ENCODE peak calls at places on chromosomes 11 and 22, in seven cellular contexts. A is psoas muscle, G is choroid plexus epithelial cell, J is endothelial cell, R is RWPE2, S is AG04450, B is neural progenitor cell. X is an unnamed sample.

GRCh38 chr11:63536669-63537292 is at the start of gene PLAAT4:
- DNase-seq in A (no peak), G (peak; percentile 88), J (no peak), R (no peak), S (no peak), B (no peak), X (no peak)

GRCh38 chr11:94785509-94785908 is 17.4 kb downstream of the AMOTL1 start:
- DNase-seq in A (no peak), G (no peak), J (no peak), R (no peak), S (no peak), B (peak; percentile 28), X (no peak)

GRCh38 chr11:63745304-63746170 is 23.0 kb downstream of the ZFTA start:
- DNase-seq in A (no peak), G (no peak), J (no peak), R (no peak), S (no peak), B (no peak), X (no peak)

GRCh38 chr11:1880746-1881441 is 10.8 kb downstream of the PRR33 start:
- DNase-seq in A (no peak), G (no peak), J (no peak), R (peak; percentile 23), S (no peak), B (no peak), X (peak; percentile 87)

GRCh38 chr11:35337136-35337918 is 82.0 kb downstream of the SLC1A2 start:
- DNase-seq in A (no peak), G (peak; percentile 98), J (no peak), R (peak; percentile 59), S (peak; percentile 94), B (no peak), X (no peak)

GRCh38 chr11:128716231-128716630 is 22.4 kb downstream of the FLI1 start:
- DNase-seq in A (no peak), G (peak; percentile 49), J (no peak), R (no peak), S (no peak), B (no peak), X (no peak)

GRCh38 chr11:103295704-103296103 is 186.5 kb downstream of the DYNC2H1 start:
- DNase-seq in A (no peak), G (peak; percentile 10), J (no peak), R (no peak), S (no peak), B (peak; percentile 3), X (no peak)

GRCh38 chr22:35310556-35311550 is 11.2 kb downstream of the TOM1 start:
- DNase-seq in A (no peak), G (peak; percentile 6), J (no peak), R (no peak), S (no peak), B (peak; percentile 25), X (no peak)

GRCh38 chr11:124200671-124201070 is 17.5 kb downstream of the OR10D3 start:
- DNase-seq in A (no peak), G (no peak), J (no peak), R (no peak), S (no peak), B (no peak), X (no peak)

GRCh38 chr11:12091957-12092558 is 18.3 kb upstream of the MICAL2 start:
- DNase-seq in A (no peak), G (peak; percentile 67), J (no peak), R (no peak), S (no peak), B (peak; percentile 30), X (no peak)

GRCh38 chr11:134975866-134976265 is 563.8 kb upstream of the B3GAT1 start:
- DNase-seq in A (no peak), G (no peak), J (no peak), R (no peak), S (no peak), B (no peak), X (no peak)

GRCh38 chr11:71343828-71344400 is 91.5 kb upstream of the SHANK2 start:
- DNase-seq in A (no peak), G (no peak), J (no peak), R (no peak), S (no peak), B (no peak), X (no peak)

GRCh38 chr11:128488471-128488870 is 98.9 kb downstream of the ETS1 start:
- DNase-seq in A (no peak), G (peak; percentile 92), J (no peak), R (no peak), S (peak; percentile 81), B (no peak), X (no peak)

GRCh38 chr22:47154621-47155081 is 392.2 kb downstream of the TBC1D22A start:
- DNase-seq in A (peak; percentile 65), G (peak; percentile 20), J (no peak), R (no peak), S (peak; percentile 38), B (no peak), X (no peak)

GRCh38 chr11:84384637-84385227 is 1098.6 kb upstream of the CCDC90B start:
- DNase-seq in A (no peak), G (peak; percentile 73), J (peak; percentile 50), R (no peak), S (peak; percentile 3), B (peak; percentile 65), X (no peak)

GRCh38 chr22:43796567-43796966 is 15.5 kb downstream of the EFCAB6 start:
- DNase-seq in A (no peak), G (peak; percentile 67), J (peak; percentile 16), R (no peak), S (peak; percentile 13), B (peak; percentile 63), X (no peak)

GRCh38 chr11:67507242-67507890 is 596 bp downstream of the CDK2AP2 start:
- DNase-seq in A (no peak), G (peak; percentile 79), J (no peak), R (no peak), S (peak; percentile 29), B (peak; percentile 83), X (peak; percentile 86)

GRCh38 chr11:78916759-78917158 is 342.1 kb upstream of the NARS2 start:
- DNase-seq in A (no peak), G (peak; percentile 33), J (no peak), R (no peak), S (no peak), B (no peak), X (no peak)
- TF ChIP-seq CTCF in A (no peak), G (peak; percentile 40), J (no peak), R (no peak), S (peak; percentile 28), B (no peak), X (peak; percentile 56)

DNA sequence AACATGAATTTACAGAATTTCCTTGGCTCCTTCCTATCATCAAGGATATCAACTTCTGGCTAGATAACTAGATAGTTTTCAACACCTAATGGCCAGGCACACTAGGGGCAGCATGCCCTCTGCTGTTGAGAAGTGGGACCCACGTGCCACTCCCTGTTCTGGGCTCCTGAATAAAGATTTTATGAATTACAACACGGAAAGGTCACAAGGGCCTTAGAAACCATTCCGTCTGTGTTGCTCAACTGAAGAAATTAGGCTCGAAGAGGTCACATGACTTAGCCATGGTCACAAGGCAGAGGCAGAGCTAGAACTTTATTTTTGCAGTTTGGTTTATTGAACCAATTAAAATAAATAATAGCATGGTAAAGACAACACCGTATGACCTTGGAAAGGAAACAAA is 36.0 kb downstream of the PRCP start:
- DNase-seq in A (peak; percentile 78), G (peak; percentile 92), J (peak; percentile 46), R (no peak), S (no peak), B (peak; percentile 67), X (no peak)
- TF ChIP-seq CTCF in A (peak; percentile 44), G (peak; percentile 79), J (peak; percentile 56), R (peak; percentile 88), S (peak; percentile 60), B (peak; percentile 80), X (peak; percentile 85)

DNA sequence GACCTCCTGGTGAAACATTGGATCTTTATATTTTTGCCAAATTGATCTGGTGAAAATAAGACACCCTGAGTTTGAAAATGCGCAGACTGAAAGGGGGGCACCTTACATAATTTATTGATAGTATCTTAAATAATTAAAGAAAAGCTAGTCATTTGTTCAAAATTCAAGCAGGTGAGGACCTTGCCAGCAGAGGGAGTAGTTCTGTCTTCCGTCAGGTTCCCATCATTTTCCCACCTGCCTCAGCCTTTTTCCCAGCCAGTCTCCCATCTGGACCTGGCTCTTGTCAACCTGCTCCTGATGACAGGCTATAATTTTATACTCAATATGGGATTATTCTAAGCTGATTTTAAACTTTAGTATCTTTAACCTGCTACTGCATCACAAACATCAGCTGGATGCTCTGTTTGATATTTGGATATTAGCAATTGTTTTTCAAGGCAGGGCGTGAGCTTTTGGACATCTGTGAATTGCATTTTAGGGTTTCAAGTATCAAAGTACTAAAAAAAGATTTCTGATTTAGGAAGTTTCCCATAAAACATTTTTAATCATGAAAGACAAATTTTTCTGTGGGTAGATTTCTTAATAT is 132.0 kb downstream of the ELP4 start:
- DNase-seq in A (no peak), G (peak; percentile 61), J (peak; percentile 53), R (no peak), S (no peak), B (peak; percentile 74), X (no peak)
- TF ChIP-seq CTCF in A (peak; percentile 51), G (peak; percentile 81), J (peak; percentile 91), R (peak; percentile 88), S (peak; percentile 72), B (peak; percentile 81), X (peak; percentile 84)

GRCh38 chr11:597166-597725 is 18.5 kb downstream of the IRF7 start:
- DNase-seq in A (no peak), G (no peak), J (peak; percentile 51), R (peak; percentile 47), S (no peak), B (peak; percentile 43), X (no peak)
- TF ChIP-seq CTCF in A (no peak), G (peak; percentile 29), J (peak; percentile 21), R (no peak), S (no peak), B (peak; percentile 44), X (peak; percentile 27)

GRCh38 chr11:65260756-65261590 is 789 bp upstream of the POLA2 start:
- DNase-seq in A (no peak), G (no peak), J (no peak), R (no peak), S (no peak), B (no peak), X (no peak)

GRCh38 chr11:65262775-65263174 is 1.0 kb downstream of the POLA2 start:
- DNase-seq in A (no peak), G (no peak), J (no peak), R (no peak), S (no peak), B (no peak), X (no peak)

GRCh38 chr11:65262381-65262680 is 569 bp downstream of the POLA2 start:
- DNase-seq in A (no peak), G (no peak), J (no peak), R (no peak), S (no peak), B (no peak), X (no peak)

GRCh38 chr11:65261591-65262380 is at the start of gene POLA2:
- DNase-seq in A (peak; percentile 98), G (peak; percentile 96), J (peak; percentile 96), R (peak; percentile 90), S (peak; percentile 86), B (peak; percentile 97), X (peak; percentile 96)

GRCh38 chr11:65266210-65266609 is 4.4 kb downstream of the POLA2 start:
- DNase-seq in A (no peak), G (no peak), J (no peak), R (no peak), S (no peak), B (no peak), X (no peak)
- TF ChIP-seq CTCF in A (no peak), G (peak; percentile 9), J (no peak), R (no peak), S (peak; percentile 55), B (no peak), X (no peak)